ENCODE peak calls at places on chromosomes 16 and 17, in nine cellular contexts. V, R, A, G, I, U, H, E and T are unnamed samples.

GRCh38 chr17:5523249-5523648 is 36.9 kb downstream of the MIS12 start:
- DNase-seq in R (no peak), I (no peak), A (no peak), E (no peak), H (no peak), V (no peak), G (no peak), U (no peak), T (no peak)

GRCh38 chr17:71516149-71516548 is 604.7 kb upstream of the SOX9 start:
- DNase-seq in U (no peak), H (no peak), E (no peak), I (no peak), R (no peak), G (no peak), V (no peak), A (no peak), T (no peak)

GRCh38 chr16:84582958-84583516 is 34.8 kb downstream of the COTL1 start:
- DNase-seq in V (no peak), I (peak; percentile 52), R (no peak), U (no peak), H (no peak), A (peak; percentile 94), G (peak; percentile 82), E (no peak), T (no peak)

GRCh38 chr17:27471321-27472269 is 15.3 kb downstream of the KSR1 start:
- DNase-seq in V (no peak), I (no peak), E (peak; percentile 52), R (no peak), G (no peak), U (no peak), A (peak; percentile 75), H (no peak), T (no peak)

GRCh38 chr17:42980274-42980765 is at the start of gene RUNDC1:
- DNase-seq in U (peak; percentile 96), H (peak; percentile 94), A (peak; percentile 92), R (peak; percentile 95), V (peak; percentile 89), G (peak; percentile 98), E (peak; percentile 90), I (peak; percentile 75), T (peak; percentile 78)

GRCh38 chr17:82030470-82031302 is 792 bp upstream of the RAC3 start:
- DNase-seq in V (peak; percentile 72), E (peak; percentile 79), U (peak; percentile 87), R (peak; percentile 87), I (peak; percentile 67), A (peak; percentile 98), H (peak; percentile 84), G (peak; percentile 95), T (no peak)

GRCh38 chr16:57658878-57659674 is 9.0 kb upstream of the ADGRG3 start:
- DNase-seq in E (no peak), A (no peak), I (no peak), G (no peak), U (no peak), R (no peak), V (no peak), H (no peak), T (no peak)

GRCh38 chr17:16818340-16818739 is 128.3 kb downstream of the CCDC144A start:
- DNase-seq in R (no peak), H (no peak), A (peak; percentile 59), V (no peak), I (no peak), U (no peak), E (no peak), G (no peak), T (no peak)

GRCh38 chr17:37744961-37745800 is at the start of gene HNF1B:
- DNase-seq in I (no peak), A (no peak), H (no peak), V (no peak), G (no peak), R (no peak), U (no peak), E (no peak), T (no peak)

GRCh38 chr17:66555605-66556004 is 253.2 kb downstream of the PRKCA start:
- DNase-seq in H (no peak), A (no peak), U (no peak), E (no peak), G (no peak), V (no peak), I (no peak), R (no peak), T (no peak)

GRCh38 chr17:81066072-81066471 is 31.1 kb downstream of the BAIAP2 start:
- DNase-seq in A (no peak), G (no peak), U (no peak), V (no peak), H (no peak), I (no peak), E (no peak), R (no peak), T (no peak)

GRCh38 chr17:72465191-72466024 is 344.6 kb downstream of the SOX9 start:
- DNase-seq in H (peak; percentile 98), A (peak; percentile 99), I (peak; percentile 98), V (no peak), U (no peak), E (no peak), R (no peak), G (peak; percentile 90), T (no peak)

GRCh38 chr16:70592106-70592571 is 54.2 kb upstream of the IL34 start:
- DNase-seq in I (no peak), G (no peak), U (peak; percentile 58), H (no peak), R (peak; percentile 50), E (no peak), V (no peak), A (no peak), T (no peak)

GRCh38 chr16:29663020-29663828 is at the start of gene SPN:
- DNase-seq in U (no peak), G (no peak), I (no peak), R (no peak), H (no peak), V (no peak), E (peak; percentile 33), A (no peak), T (no peak)